ENCODE peak calls at places on chromosomes 3 and 15, in seven cellular contexts. One of them, this sample, is unnamed.
A peak's percentile ranks its signal among the peaks of the same experiment; 100 is the strongest.

GRCh38 chr3:192444096-192444790 is 283.1 kb downstream of the FGF12 start:
- DNase-seq in IMR-90: peak; percentile 53
- DNase-seq in stomach: peak; percentile 67
- DNase-seq in esophagus squamous epithelium: no peak
- DNase-seq in body of pancreas: peak; percentile 61
- DNase-seq in H1: peak; percentile 88
- DNase-seq in endothelial cell of umbilical vein: peak; percentile 78
- DNase-seq in this sample: peak; percentile 61

GRCh38 chr3:196147116-196147515 is 64.1 kb downstream of the ZDHHC19 start:
- DNase-seq in stomach: no peak
- DNase-seq in H1: no peak
- DNase-seq in IMR-90: no peak
- DNase-seq in body of pancreas: no peak
- DNase-seq in endothelial cell of umbilical vein: no peak
- DNase-seq in esophagus squamous epithelium: no peak
- DNase-seq in this sample: no peak

GRCh38 chr3:148773805-148774204 is 53.8 kb upstream of the CPB1 start:
- DNase-seq in body of pancreas: no peak
- DNase-seq in stomach: no peak
- DNase-seq in esophagus squamous epithelium: no peak
- DNase-seq in endothelial cell of umbilical vein: no peak
- DNase-seq in H1: no peak
- DNase-seq in IMR-90: no peak
- DNase-seq in this sample: no peak

GRCh38 chr3:10511809-10512494 is 6.6 kb upstream of the ATP2B2 start:
- DNase-seq in esophagus squamous epithelium: no peak
- DNase-seq in stomach: no peak
- DNase-seq in body of pancreas: no peak
- DNase-seq in H1: no peak
- DNase-seq in IMR-90: peak; percentile 67
- DNase-seq in endothelial cell of umbilical vein: no peak
- DNase-seq in this sample: no peak

GRCh38 chr15:30033763-30034162 is 49.0 kb upstream of the GOLGA8J start:
- DNase-seq in body of pancreas: no peak
- DNase-seq in esophagus squamous epithelium: no peak
- DNase-seq in stomach: no peak
- DNase-seq in endothelial cell of umbilical vein: no peak
- DNase-seq in IMR-90: no peak
- DNase-seq in H1: no peak
- DNase-seq in this sample: no peak

GRCh38 chr3:108311797-108312196 is 15.4 kb downstream of the HHLA2 start:
- DNase-seq in esophagus squamous epithelium: no peak
- DNase-seq in H1: peak; percentile 46
- DNase-seq in endothelial cell of umbilical vein: no peak
- DNase-seq in stomach: no peak
- DNase-seq in IMR-90: peak; percentile 20
- DNase-seq in body of pancreas: no peak
- DNase-seq in this sample: no peak

GRCh38 chr15:33068007-33068441 is 126.5 kb downstream of the FMN1 start:
- DNase-seq in endothelial cell of umbilical vein: no peak
- DNase-seq in esophagus squamous epithelium: no peak
- DNase-seq in stomach: peak; percentile 87
- DNase-seq in body of pancreas: peak; percentile 79
- DNase-seq in IMR-90: no peak
- DNase-seq in H1: no peak
- DNase-seq in this sample: peak; percentile 59

GRCh38 chr3:100402150-100402706 is 889 bp downstream of the LNP1 start:
- DNase-seq in stomach: no peak
- DNase-seq in H1: no peak
- DNase-seq in endothelial cell of umbilical vein: peak; percentile 50
- DNase-seq in esophagus squamous epithelium: no peak
- DNase-seq in IMR-90: peak; percentile 56
- DNase-seq in body of pancreas: no peak
- DNase-seq in this sample: no peak

GRCh38 chr15:53695365-53695764 is 64.1 kb downstream of the WDR72 start:
- DNase-seq in endothelial cell of umbilical vein: no peak
- DNase-seq in esophagus squamous epithelium: no peak
- DNase-seq in H1: no peak
- DNase-seq in IMR-90: no peak
- DNase-seq in body of pancreas: no peak
- DNase-seq in stomach: no peak
- DNase-seq in this sample: no peak

GRCh38 chr15:91873133-91873526 is 19.6 kb downstream of the SLCO3A1 start:
- DNase-seq in endothelial cell of umbilical vein: no peak
- DNase-seq in body of pancreas: no peak
- DNase-seq in stomach: no peak
- DNase-seq in esophagus squamous epithelium: no peak
- DNase-seq in H1: no peak
- DNase-seq in IMR-90: no peak
- DNase-seq in this sample: no peak

DNA sequence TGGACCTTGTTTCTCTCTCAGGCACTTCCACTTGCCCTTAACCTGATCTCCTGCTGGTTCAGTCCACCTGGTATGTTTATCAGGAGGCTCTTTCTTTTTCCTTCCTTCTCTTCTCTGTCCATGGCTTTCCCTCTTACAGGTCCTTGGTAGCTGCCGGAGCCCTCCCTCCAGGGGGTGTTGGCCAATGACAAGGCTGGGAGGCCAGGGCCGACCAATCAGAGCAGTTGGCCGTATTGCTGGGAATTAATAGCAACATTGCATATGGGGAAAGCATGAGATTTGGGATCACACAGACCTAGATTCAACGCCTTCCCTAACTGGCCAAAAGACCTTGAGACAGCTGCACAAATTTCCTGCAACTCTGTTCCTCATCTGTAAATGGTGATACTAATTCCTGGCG is 62.4 kb downstream of the CEMIP start:
- DNase-seq in esophagus squamous epithelium: no peak
- DNase-seq in stomach: no peak
- DNase-seq in endothelial cell of umbilical vein: no peak
- DNase-seq in IMR-90: no peak
- DNase-seq in H1: no peak
- DNase-seq in body of pancreas: no peak
- DNase-seq in this sample: no peak
- H3K36me3 ChIP-seq in esophagus squamous epithelium: no peaks in the 10 kb centered on the region
- H3K36me3 ChIP-seq in stomach: no peaks in the 10 kb centered on the region
- H3K36me3 ChIP-seq in endothelial cell of umbilical vein: no peaks in the 10 kb centered on the region
- H3K36me3 ChIP-seq in IMR-90: peaks cover 79% of the 10 kb centered on the region
- H3K36me3 ChIP-seq in H1: no peaks in the 10 kb centered on the region
- H3K36me3 ChIP-seq in body of pancreas: no peaks in the 10 kb centered on the region
- H3K36me3 ChIP-seq in this sample: no peaks in the 10 kb centered on the region

DNA sequence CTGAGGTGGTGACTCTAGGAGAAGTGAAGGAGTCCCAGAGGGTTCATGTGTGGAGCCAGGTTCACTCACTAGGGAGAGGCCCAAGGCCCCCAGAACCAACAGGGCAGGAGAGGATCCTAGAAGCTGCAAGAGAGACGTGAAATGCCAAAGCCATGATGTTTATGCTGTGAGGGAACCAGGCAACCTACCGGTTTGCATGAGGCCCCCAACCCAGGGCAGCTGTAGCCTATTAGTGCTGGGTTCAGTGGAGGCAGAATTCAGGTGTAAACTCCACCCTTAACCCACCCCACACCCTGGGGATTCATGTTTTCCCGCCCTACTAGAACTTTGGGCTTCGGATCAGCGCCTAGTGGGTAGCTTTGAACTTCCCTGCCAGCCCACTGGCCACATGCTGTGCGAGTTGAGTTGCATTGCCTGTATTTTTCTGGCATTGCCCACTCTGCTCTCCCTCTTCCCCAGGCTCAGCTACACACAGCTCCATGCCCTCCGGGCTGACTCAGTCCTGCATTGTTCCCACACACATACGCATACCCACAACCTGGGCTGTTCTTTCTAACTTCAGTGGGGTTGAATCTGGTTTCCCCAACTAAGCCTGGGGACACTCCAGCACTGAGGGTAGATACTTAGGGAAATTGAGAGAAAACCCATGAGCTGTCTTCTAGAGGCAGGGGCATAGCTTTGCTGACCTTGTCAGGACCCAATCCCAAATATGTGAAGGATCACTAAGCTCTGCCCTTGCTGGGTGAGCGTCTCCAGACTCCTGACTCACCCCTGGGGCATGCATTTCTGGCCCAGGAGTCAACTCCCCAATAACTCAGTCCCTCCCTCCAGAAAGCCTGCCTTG is 2.0 kb upstream of the ZBTB47 start:
- DNase-seq in stomach: no peak
- DNase-seq in IMR-90: peak; percentile 56
- DNase-seq in body of pancreas: no peak
- DNase-seq in endothelial cell of umbilical vein: no peak
- DNase-seq in H1: peak; percentile 52
- DNase-seq in esophagus squamous epithelium: no peak
- DNase-seq in this sample: no peak
- TF ChIP-seq POLR2A in stomach: no peak
- TF ChIP-seq POLR2A in IMR-90: no peak
- TF ChIP-seq POLR2A in body of pancreas: no peak
- TF ChIP-seq POLR2A in endothelial cell of umbilical vein: no peak
- TF ChIP-seq POLR2A in H1: no peak
- TF ChIP-seq POLR2A in esophagus squamous epithelium: no peak
- TF ChIP-seq POLR2A in this sample: no peak

DNA sequence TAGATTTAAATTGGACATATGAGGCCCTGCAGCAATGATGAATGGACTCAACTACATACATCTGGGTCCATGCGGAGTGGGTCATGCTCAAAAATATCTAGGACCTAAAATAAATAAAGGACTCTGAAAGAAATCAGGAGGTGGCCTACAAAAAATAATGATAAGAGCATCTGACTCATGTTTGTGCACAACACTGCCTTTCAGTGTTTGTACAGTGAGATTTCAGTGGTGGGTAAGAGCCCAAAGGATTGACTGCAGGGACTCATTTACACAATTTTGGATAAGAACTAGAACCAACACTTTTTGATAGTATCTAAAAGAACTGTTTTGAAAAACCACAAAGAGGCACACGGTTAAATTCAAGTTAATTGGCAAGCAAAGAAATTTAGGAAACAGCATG is 285.5 kb downstream of the SLC9A9 start:
- DNase-seq in stomach: no peak
- DNase-seq in endothelial cell of umbilical vein: no peak
- DNase-seq in body of pancreas: no peak
- DNase-seq in esophagus squamous epithelium: no peak
- DNase-seq in IMR-90: no peak
- DNase-seq in H1: no peak
- DNase-seq in this sample: no peak
- H3K9me3 ChIP-seq in stomach: peaks cover 5% of the 10 kb centered on the region
- H3K9me3 ChIP-seq in endothelial cell of umbilical vein: no peaks in the 10 kb centered on the region
- H3K9me3 ChIP-seq in body of pancreas: no peaks in the 10 kb centered on the region
- H3K9me3 ChIP-seq in esophagus squamous epithelium: peaks cover 7% of the 10 kb centered on the region
- H3K9me3 ChIP-seq in IMR-90: peaks cover 3% of the 10 kb centered on the region
- H3K9me3 ChIP-seq in H1: peaks cover 8% of the 10 kb centered on the region
- H3K9me3 ChIP-seq in this sample: no peaks in the 10 kb centered on the region

GRCh38 chr3:118144919-118145318 is 889.7 kb downstream of the IGSF11 start:
- DNase-seq in body of pancreas: no peak
- DNase-seq in IMR-90: no peak
- DNase-seq in endothelial cell of umbilical vein: no peak
- DNase-seq in esophagus squamous epithelium: no peak
- DNase-seq in H1: no peak
- DNase-seq in stomach: no peak
- DNase-seq in this sample: no peak

GRCh38 chr3:118151164-118151563 is 883.5 kb downstream of the IGSF11 start:
- DNase-seq in endothelial cell of umbilical vein: no peak
- DNase-seq in esophagus squamous epithelium: no peak
- DNase-seq in stomach: no peak
- DNase-seq in IMR-90: no peak
- DNase-seq in body of pancreas: no peak
- DNase-seq in H1: no peak
- DNase-seq in this sample: no peak

GRCh38 chr3:118146658-118147375 is 887.8 kb downstream of the IGSF11 start:
- DNase-seq in body of pancreas: no peak
- DNase-seq in IMR-90: no peak
- DNase-seq in stomach: no peak
- DNase-seq in esophagus squamous epithelium: no peak
- DNase-seq in H1: no peak
- DNase-seq in endothelial cell of umbilical vein: no peak
- DNase-seq in this sample: no peak
- H3K36me3 ChIP-seq in body of pancreas: no peaks in the 10 kb centered on the region
- H3K36me3 ChIP-seq in IMR-90: no peaks in the 10 kb centered on the region
- H3K36me3 ChIP-seq in stomach: no peaks in the 10 kb centered on the region
- H3K36me3 ChIP-seq in esophagus squamous epithelium: no peaks in the 10 kb centered on the region
- H3K36me3 ChIP-seq in H1: no peaks in the 10 kb centered on the region
- H3K36me3 ChIP-seq in endothelial cell of umbilical vein: no peaks in the 10 kb centered on the region
- H3K36me3 ChIP-seq in this sample: no peaks in the 10 kb centered on the region

GRCh38 chr3:125357032-125357658 is 18.0 kb downstream of the ZNF148 start:
- DNase-seq in H1: peak; percentile 55
- DNase-seq in IMR-90: peak; percentile 36
- DNase-seq in esophagus squamous epithelium: no peak
- DNase-seq in endothelial cell of umbilical vein: peak; percentile 66
- DNase-seq in body of pancreas: peak; percentile 49
- DNase-seq in stomach: peak; percentile 33
- DNase-seq in this sample: peak; percentile 66
- TF ChIP-seq POLR2A in H1: peak; percentile 36
- TF ChIP-seq POLR2A in IMR-90: no peak
- TF ChIP-seq POLR2A in esophagus squamous epithelium: no peak
- TF ChIP-seq POLR2A in endothelial cell of umbilical vein: no peak
- TF ChIP-seq POLR2A in body of pancreas: no peak
- TF ChIP-seq POLR2A in stomach: no peak
- TF ChIP-seq POLR2A in this sample: peak; percentile 48

GRCh38 chr3:17806201-17806600 is 63.8 kb upstream of the TBC1D5 start:
- DNase-seq in endothelial cell of umbilical vein: no peak
- DNase-seq in body of pancreas: no peak
- DNase-seq in stomach: no peak
- DNase-seq in IMR-90: no peak
- DNase-seq in esophagus squamous epithelium: no peak
- DNase-seq in H1: no peak
- DNase-seq in this sample: no peak
- H3K9me3 ChIP-seq in endothelial cell of umbilical vein: no peaks in the 10 kb centered on the region
- H3K9me3 ChIP-seq in body of pancreas: no peaks in the 10 kb centered on the region
- H3K9me3 ChIP-seq in stomach: no peaks in the 10 kb centered on the region
- H3K9me3 ChIP-seq in IMR-90: no peaks in the 10 kb centered on the region
- H3K9me3 ChIP-seq in esophagus squamous epithelium: no peaks in the 10 kb centered on the region
- H3K9me3 ChIP-seq in H1: no peaks in the 10 kb centered on the region
- H3K9me3 ChIP-seq in this sample: no peaks in the 10 kb centered on the region

GRCh38 chr15:58889363-58889762 is 44.1 kb downstream of the SLTM start:
- DNase-seq in endothelial cell of umbilical vein: no peak
- DNase-seq in stomach: no peak
- DNase-seq in IMR-90: no peak
- DNase-seq in body of pancreas: no peak
- DNase-seq in esophagus squamous epithelium: no peak
- DNase-seq in H1: no peak
- DNase-seq in this sample: no peak

GRCh38 chr15:58882243-58882642 is 51.2 kb downstream of the SLTM start:
- DNase-seq in esophagus squamous epithelium: no peak
- DNase-seq in IMR-90: no peak
- DNase-seq in endothelial cell of umbilical vein: no peak
- DNase-seq in H1: no peak
- DNase-seq in body of pancreas: no peak
- DNase-seq in stomach: no peak
- DNase-seq in this sample: no peak

GRCh38 chr15:58886921-58887320 is 46.6 kb downstream of the SLTM start:
- DNase-seq in body of pancreas: no peak
- DNase-seq in IMR-90: no peak
- DNase-seq in endothelial cell of umbilical vein: no peak
- DNase-seq in esophagus squamous epithelium: no peak
- DNase-seq in H1: no peak
- DNase-seq in stomach: no peak
- DNase-seq in this sample: no peak
- H3K36me3 ChIP-seq in body of pancreas: peaks cover 47% of the 10 kb centered on the region
- H3K36me3 ChIP-seq in IMR-90: peaks cover 52% of the 10 kb centered on the region
- H3K36me3 ChIP-seq in endothelial cell of umbilical vein: peaks cover 48% of the 10 kb centered on the region
- H3K36me3 ChIP-seq in esophagus squamous epithelium: peaks cover 35% of the 10 kb centered on the region
- H3K36me3 ChIP-seq in H1: peaks cover 33% of the 10 kb centered on the region
- H3K36me3 ChIP-seq in stomach: peaks cover 83% of the 10 kb centered on the region
- H3K36me3 ChIP-seq in this sample: peaks cover 95% of the 10 kb centered on the region

This sample was measured in adrenal gland.